ENCODE peak calls at places on chromosomes 13 and 19, in five cellular contexts. J is stimulated activated CD4-positive, alpha-beta T cell treated with anti-CD3 and anti-CD28 coated beads, Interleukin-2, amount 100 ng/mL, for 48 hours; Z is ELR; P is gastrocnemius medialis; M is lower leg skin. G is an unnamed sample.

GRCh38 chr19:43462887-43463380 is 2.5 kb downstream of the LYPD3 start:
- DNase-seq in J (no peak), Z (no peak), P (no peak), M (no peak), G (no peak)

GRCh38 chr19:56348289-56348877 is 33.7 kb upstream of the ZSCAN5A start:
- DNase-seq in J (peak), Z (peak), P (no peak), M (no peak), G (peak)

GRCh38 chr19:20371911-20372310 is 193.7 kb downstream of the ZNF737 start:
- DNase-seq in J (no peak), Z (no peak), P (no peak), M (no peak), G (no peak)

GRCh38 chr19:37317403-37318209 is 53.3 kb upstream of the ZNF527 start:
- DNase-seq in J (peak), Z (peak), P (peak), M (peak), G (peak)

GRCh38 chr19:46299695-46300094 is 2.9 kb downstream of the HIF3A start:
- DNase-seq in J (no peak), Z (no peak), P (no peak), M (no peak), G (no peak)

GRCh38 chr13:98384739-98385138 is 192.2 kb downstream of the STK24 start:
- DNase-seq in J (no peak), Z (peak), P (no peak), M (no peak), G (peak)

GRCh38 chr13:50352720-50353491 is 337.7 kb downstream of the KCNRG start:
- DNase-seq in J (no peak), Z (no peak), P (no peak), M (no peak), G (no peak)

GRCh38 chr19:47414469-47414868 is 4.9 kb downstream of the MEIS3 start:
- DNase-seq in J (no peak), Z (peak), P (no peak), M (no peak), G (no peak)

G was measured in GM23248.